ENCODE peak calls at places on chromosomes 11 and 22, in four cellular contexts. One of them, this sample, is unnamed.

GRCh38 chr11:7691759-7692334 is 14.4 kb downstream of the OVCH2 start:
- DNase-seq in CD4-positive, alpha-beta T cell: no peak
- DNase-seq in fibroblast of villous mesenchyme: peak
- DNase-seq in CD8-positive, alpha-beta T cell: no peak
- DNase-seq in this sample: no peak

GRCh38 chr11:71244116-71244815 is 8.1 kb downstream of the SHANK2 start:
- DNase-seq in CD8-positive, alpha-beta T cell: no peak
- DNase-seq in fibroblast of villous mesenchyme: peak
- DNase-seq in CD4-positive, alpha-beta T cell: no peak
- DNase-seq in this sample: no peak

GRCh38 chr11:66327171-66328035 is 8.8 kb downstream of the RIN1 start:
- DNase-seq in fibroblast of villous mesenchyme: no peak
- DNase-seq in CD8-positive, alpha-beta T cell: no peak
- DNase-seq in CD4-positive, alpha-beta T cell: no peak
- DNase-seq in this sample: no peak

GRCh38 chr11:32231909-32232493 is 141.1 kb downstream of the RCN1 start:
- DNase-seq in fibroblast of villous mesenchyme: peak
- DNase-seq in CD4-positive, alpha-beta T cell: no peak
- DNase-seq in CD8-positive, alpha-beta T cell: no peak
- DNase-seq in this sample: no peak

GRCh38 chr11:35969089-35970046 is 25.5 kb downstream of the LDLRAD3 start:
- DNase-seq in CD8-positive, alpha-beta T cell: no peak
- DNase-seq in CD4-positive, alpha-beta T cell: no peak
- DNase-seq in fibroblast of villous mesenchyme: peak
- DNase-seq in this sample: no peak

GRCh38 chr22:20761536-20761935 is 12.4 kb upstream of the SERPIND1 start:
- DNase-seq in CD8-positive, alpha-beta T cell: no peak
- DNase-seq in fibroblast of villous mesenchyme: no peak
- DNase-seq in CD4-positive, alpha-beta T cell: no peak
- DNase-seq in this sample: no peak

GRCh38 chr11:9330387-9331384 is 16.3 kb upstream of the TMEM41B start:
- DNase-seq in CD4-positive, alpha-beta T cell: no peak
- DNase-seq in fibroblast of villous mesenchyme: peak
- DNase-seq in CD8-positive, alpha-beta T cell: no peak
- DNase-seq in this sample: no peak

GRCh38 chr11:100930185-100930778 is 199.3 kb downstream of the PGR start:
- DNase-seq in CD8-positive, alpha-beta T cell: no peak
- DNase-seq in fibroblast of villous mesenchyme: peak
- DNase-seq in CD4-positive, alpha-beta T cell: no peak
- DNase-seq in this sample: no peak

GRCh38 chr11:79119491-79120284 is 321.1 kb downstream of the TENM4 start:
- DNase-seq in CD8-positive, alpha-beta T cell: no peak
- DNase-seq in fibroblast of villous mesenchyme: no peak
- DNase-seq in CD4-positive, alpha-beta T cell: no peak
- DNase-seq in this sample: no peak

GRCh38 chr22:39908121-39908520 is 7.2 kb downstream of the GRAP2 start:
- DNase-seq in fibroblast of villous mesenchyme: no peak
- DNase-seq in CD8-positive, alpha-beta T cell: no peak
- DNase-seq in CD4-positive, alpha-beta T cell: no peak
- DNase-seq in this sample: no peak

GRCh38 chr11:250740-251299 is 14.0 kb downstream of the PSMD13 start:
- DNase-seq in CD8-positive, alpha-beta T cell: peak
- DNase-seq in CD4-positive, alpha-beta T cell: peak
- DNase-seq in fibroblast of villous mesenchyme: peak
- DNase-seq in this sample: peak

GRCh38 chr11:75814686-75815344 is at the start of gene UVRAG:
- DNase-seq in CD4-positive, alpha-beta T cell: peak
- DNase-seq in CD8-positive, alpha-beta T cell: peak
- DNase-seq in fibroblast of villous mesenchyme: peak
- DNase-seq in this sample: peak
- TF ChIP-seq CTCF in CD4-positive, alpha-beta T cell: no peak
- TF ChIP-seq CTCF in CD8-positive, alpha-beta T cell: no peak
- TF ChIP-seq CTCF in fibroblast of villous mesenchyme: no peak
- TF ChIP-seq CTCF in this sample: no peak

DNA sequence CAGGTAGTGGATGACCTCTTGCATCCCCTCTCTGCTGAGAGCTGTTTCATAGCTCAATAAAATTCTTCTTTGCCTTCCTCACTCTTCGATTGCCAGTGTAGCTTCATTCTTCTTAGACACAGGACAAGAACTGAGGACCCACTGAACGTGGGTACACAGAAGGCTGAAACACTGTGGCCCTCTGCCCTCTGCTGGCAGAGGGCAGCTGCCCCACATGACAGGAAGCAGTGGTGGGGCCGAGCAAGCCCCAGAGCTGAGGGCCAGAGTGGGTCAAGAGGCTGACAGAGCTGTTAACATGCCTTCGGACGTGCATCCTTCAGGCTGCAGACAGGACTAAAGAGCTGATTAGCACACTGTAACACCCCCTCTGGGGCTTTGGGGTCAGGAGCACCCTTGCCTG is 15.6 kb downstream of the SMC1B start:
- DNase-seq in CD8-positive, alpha-beta T cell: no peak
- DNase-seq in CD4-positive, alpha-beta T cell: no peak
- DNase-seq in fibroblast of villous mesenchyme: no peak
- DNase-seq in this sample: no peak
- TF ChIP-seq CTCF in CD8-positive, alpha-beta T cell: no peak
- TF ChIP-seq CTCF in CD4-positive, alpha-beta T cell: no peak
- TF ChIP-seq CTCF in fibroblast of villous mesenchyme: peak
- TF ChIP-seq CTCF in this sample: no peak

GRCh38 chr11:24389575-24389974 is 107.3 kb upstream of the LUZP2 start:
- DNase-seq in CD4-positive, alpha-beta T cell: no peak
- DNase-seq in fibroblast of villous mesenchyme: no peak
- DNase-seq in CD8-positive, alpha-beta T cell: no peak
- DNase-seq in this sample: no peak

GRCh38 chr11:24391165-24391564 is 105.7 kb upstream of the LUZP2 start:
- DNase-seq in CD4-positive, alpha-beta T cell: no peak
- DNase-seq in CD8-positive, alpha-beta T cell: no peak
- DNase-seq in fibroblast of villous mesenchyme: peak
- DNase-seq in this sample: no peak

GRCh38 chr11:24383137-24383536 is 113.7 kb upstream of the LUZP2 start:
- DNase-seq in fibroblast of villous mesenchyme: no peak
- DNase-seq in CD4-positive, alpha-beta T cell: no peak
- DNase-seq in CD8-positive, alpha-beta T cell: no peak
- DNase-seq in this sample: no peak

GRCh38 chr11:24386551-24387404 is 110.1 kb upstream of the LUZP2 start:
- DNase-seq in CD8-positive, alpha-beta T cell: no peak
- DNase-seq in CD4-positive, alpha-beta T cell: no peak
- DNase-seq in fibroblast of villous mesenchyme: peak
- DNase-seq in this sample: no peak
- TF ChIP-seq CTCF in CD8-positive, alpha-beta T cell: no peak
- TF ChIP-seq CTCF in CD4-positive, alpha-beta T cell: no peak
- TF ChIP-seq CTCF in fibroblast of villous mesenchyme: peak
- TF ChIP-seq CTCF in this sample: peak

GRCh38 chr11:46237248-46238077 is 40.0 kb upstream of the CREB3L1 start:
- DNase-seq in fibroblast of villous mesenchyme: peak
- DNase-seq in CD8-positive, alpha-beta T cell: no peak
- DNase-seq in CD4-positive, alpha-beta T cell: peak
- DNase-seq in this sample: no peak

GRCh38 chr11:46236918-46237247 is 40.6 kb upstream of the CREB3L1 start:
- DNase-seq in fibroblast of villous mesenchyme: no peak
- DNase-seq in CD4-positive, alpha-beta T cell: no peak
- DNase-seq in CD8-positive, alpha-beta T cell: no peak
- DNase-seq in this sample: no peak

GRCh38 chr11:46234261-46234660 is 43.2 kb upstream of the CREB3L1 start:
- DNase-seq in CD4-positive, alpha-beta T cell: no peak
- DNase-seq in CD8-positive, alpha-beta T cell: no peak
- DNase-seq in fibroblast of villous mesenchyme: no peak
- DNase-seq in this sample: no peak

GRCh38 chr11:46238078-46238966 is 39.1 kb upstream of the CREB3L1 start:
- DNase-seq in CD8-positive, alpha-beta T cell: peak
- DNase-seq in CD4-positive, alpha-beta T cell: peak
- DNase-seq in fibroblast of villous mesenchyme: peak
- DNase-seq in this sample: peak

DNA sequence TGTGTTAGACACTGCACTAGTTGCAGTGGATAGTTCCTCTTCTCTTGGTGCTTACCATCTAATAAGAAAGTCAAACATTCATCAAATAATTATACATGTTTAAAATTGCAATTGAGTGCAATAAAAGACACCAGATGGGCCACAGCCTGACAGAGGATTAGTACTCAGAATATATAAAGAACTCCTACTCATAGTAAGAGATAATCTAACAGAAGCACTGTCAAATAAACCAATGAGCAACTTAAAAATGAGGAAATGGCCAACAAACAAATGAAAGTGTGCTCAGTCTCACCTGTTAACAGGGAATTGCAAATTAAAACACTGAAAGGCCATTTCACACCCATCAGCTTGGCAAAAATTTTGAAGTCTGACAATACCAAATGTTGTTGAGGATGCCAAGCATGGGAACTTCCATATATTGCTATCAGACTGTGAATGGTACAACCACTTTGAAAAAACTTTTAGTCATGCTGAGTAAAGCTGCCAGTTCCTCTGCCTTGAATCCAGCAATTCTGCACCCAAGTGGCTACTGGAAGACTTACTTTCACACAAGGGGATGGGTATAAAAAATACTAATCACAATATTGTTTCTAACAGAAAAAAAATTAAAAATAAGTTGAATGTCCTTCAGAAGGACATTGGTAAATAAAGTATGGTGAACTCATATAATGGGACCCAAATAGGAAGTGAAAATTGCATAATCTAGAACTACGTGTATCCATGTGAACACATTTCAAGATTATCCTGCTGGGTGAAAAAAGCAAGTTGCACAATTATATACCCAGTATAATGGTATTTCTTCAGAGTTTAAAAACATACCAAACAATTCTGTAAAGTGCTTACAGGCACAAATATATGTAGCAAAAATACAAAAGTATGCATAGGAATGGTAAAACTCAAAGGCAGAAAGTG is 41.4 kb upstream of the CREB3L1 start:
- DNase-seq in CD4-positive, alpha-beta T cell: no peak
- DNase-seq in CD8-positive, alpha-beta T cell: no peak
- DNase-seq in fibroblast of villous mesenchyme: peak
- DNase-seq in this sample: no peak
- TF ChIP-seq CTCF in CD4-positive, alpha-beta T cell: no peak
- TF ChIP-seq CTCF in CD8-positive, alpha-beta T cell: no peak
- TF ChIP-seq CTCF in fibroblast of villous mesenchyme: no peak
- TF ChIP-seq CTCF in this sample: no peak

GRCh38 chr11:12485328-12485727 is 108.0 kb downstream of the PARVA start:
- DNase-seq in CD4-positive, alpha-beta T cell: no peak
- DNase-seq in fibroblast of villous mesenchyme: no peak
- DNase-seq in CD8-positive, alpha-beta T cell: no peak
- DNase-seq in this sample: no peak
- TF ChIP-seq CTCF in CD4-positive, alpha-beta T cell: no peak
- TF ChIP-seq CTCF in fibroblast of villous mesenchyme: peak
- TF ChIP-seq CTCF in CD8-positive, alpha-beta T cell: no peak
- TF ChIP-seq CTCF in this sample: peak

DNA sequence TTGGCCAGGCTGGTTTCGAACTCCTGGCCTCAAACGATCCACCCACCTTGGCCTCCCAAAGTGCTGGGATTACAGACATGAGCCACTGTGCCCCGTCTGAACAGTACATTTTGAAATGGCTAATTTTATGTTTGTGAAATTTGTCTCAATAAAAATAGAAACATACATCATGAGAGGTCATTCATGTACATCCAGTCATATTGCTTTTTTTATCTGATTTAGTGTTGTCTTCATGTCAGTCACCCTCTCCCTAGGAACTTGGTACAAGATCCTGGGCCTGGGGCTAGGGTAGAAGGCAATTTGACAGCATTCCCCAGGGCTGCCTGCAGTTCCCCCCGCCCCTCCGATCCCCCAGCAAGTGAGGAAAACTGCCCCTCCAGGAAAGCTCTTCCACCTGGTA is 46.6 kb upstream of the RBFOX2 start:
- DNase-seq in fibroblast of villous mesenchyme: no peak
- DNase-seq in CD4-positive, alpha-beta T cell: no peak
- DNase-seq in CD8-positive, alpha-beta T cell: no peak
- DNase-seq in this sample: no peak
- TF ChIP-seq CTCF in fibroblast of villous mesenchyme: no peak
- TF ChIP-seq CTCF in CD4-positive, alpha-beta T cell: no peak
- TF ChIP-seq CTCF in CD8-positive, alpha-beta T cell: no peak
- TF ChIP-seq CTCF in this sample: no peak